ENCODE peak calls at places on chromosomes 13 and 19, in ten cellular contexts. One of them, this sample, is unnamed.

GRCh38 chr19:8001651-8001994 is 3.8 kb downstream of the ELAVL1 start:
- DNase-seq in activated T-cell treated with anti-CD3 and anti-CD28 coated beads for 4 hours: no peak
- DNase-seq in GM03348: no peak
- DNase-seq in kidney epithelial cell: no peak
- DNase-seq in NCI-H460: no peak
- DNase-seq in cardiac fibroblast: no peak
- DNase-seq in Calu3: no peak
- DNase-seq in type B pancreatic cell: no peak
- DNase-seq in uterus: no peak
- DNase-seq in NCI-H748 treated with DMSO at 0.1 percent for 48 hours: no peak
- DNase-seq in this sample: no peak

GRCh38 chr19:54449701-54450069 is 686 bp downstream of the LENG8 start:
- DNase-seq in uterus: no peak
- DNase-seq in type B pancreatic cell: no peak
- DNase-seq in NCI-H460: no peak
- DNase-seq in activated T-cell treated with anti-CD3 and anti-CD28 coated beads for 4 hours: peak
- DNase-seq in cardiac fibroblast: peak
- DNase-seq in kidney epithelial cell: no peak
- DNase-seq in NCI-H748 treated with DMSO at 0.1 percent for 48 hours: no peak
- DNase-seq in GM03348: peak
- DNase-seq in Calu3: no peak
- DNase-seq in this sample: no peak

GRCh38 chr19:52343548-52343947 is 7.5 kb downstream of the ZNF610 start:
- DNase-seq in cardiac fibroblast: peak
- DNase-seq in Calu3: no peak
- DNase-seq in activated T-cell treated with anti-CD3 and anti-CD28 coated beads for 4 hours: peak
- DNase-seq in NCI-H460: no peak
- DNase-seq in NCI-H748 treated with DMSO at 0.1 percent for 48 hours: peak
- DNase-seq in uterus: peak
- DNase-seq in GM03348: peak
- DNase-seq in type B pancreatic cell: peak
- DNase-seq in kidney epithelial cell: no peak
- DNase-seq in this sample: peak

GRCh38 chr13:99974939-99975561 is 3.5 kb upstream of the ZIC5 start:
- DNase-seq in kidney epithelial cell: no peak
- DNase-seq in uterus: peak
- DNase-seq in NCI-H460: no peak
- DNase-seq in GM03348: no peak
- DNase-seq in type B pancreatic cell: no peak
- DNase-seq in activated T-cell treated with anti-CD3 and anti-CD28 coated beads for 4 hours: no peak
- DNase-seq in NCI-H748 treated with DMSO at 0.1 percent for 48 hours: no peak
- DNase-seq in Calu3: no peak
- DNase-seq in cardiac fibroblast: no peak
- DNase-seq in this sample: no peak

GRCh38 chr19:10961073-10961762 is 388 bp downstream of the SMARCA4 start:
- DNase-seq in GM03348: no peak
- DNase-seq in activated T-cell treated with anti-CD3 and anti-CD28 coated beads for 4 hours: no peak
- DNase-seq in Calu3: peak
- DNase-seq in cardiac fibroblast: peak
- DNase-seq in kidney epithelial cell: no peak
- DNase-seq in uterus: peak
- DNase-seq in NCI-H460: no peak
- DNase-seq in NCI-H748 treated with DMSO at 0.1 percent for 48 hours: no peak
- DNase-seq in type B pancreatic cell: no peak
- DNase-seq in this sample: no peak

GRCh38 chr19:53977429-53977990 is 13.9 kb upstream of the CACNG6 start:
- DNase-seq in NCI-H748 treated with DMSO at 0.1 percent for 48 hours: peak
- DNase-seq in uterus: peak
- DNase-seq in kidney epithelial cell: peak
- DNase-seq in NCI-H460: peak
- DNase-seq in GM03348: peak
- DNase-seq in type B pancreatic cell: no peak
- DNase-seq in Calu3: peak
- DNase-seq in cardiac fibroblast: peak
- DNase-seq in activated T-cell treated with anti-CD3 and anti-CD28 coated beads for 4 hours: peak
- DNase-seq in this sample: peak

GRCh38 chr19:16342002-16342715 is 17.5 kb downstream of the KLF2 start:
- DNase-seq in uterus: no peak
- DNase-seq in activated T-cell treated with anti-CD3 and anti-CD28 coated beads for 4 hours: no peak
- DNase-seq in kidney epithelial cell: no peak
- DNase-seq in GM03348: peak
- DNase-seq in type B pancreatic cell: no peak
- DNase-seq in cardiac fibroblast: peak
- DNase-seq in NCI-H460: no peak
- DNase-seq in NCI-H748 treated with DMSO at 0.1 percent for 48 hours: no peak
- DNase-seq in Calu3: no peak
- DNase-seq in this sample: no peak

GRCh38 chr13:76854894-76855293 is 31.3 kb downstream of the KCTD12 start:
- DNase-seq in NCI-H748 treated with DMSO at 0.1 percent for 48 hours: no peak
- DNase-seq in cardiac fibroblast: peak
- DNase-seq in type B pancreatic cell: no peak
- DNase-seq in Calu3: no peak
- DNase-seq in activated T-cell treated with anti-CD3 and anti-CD28 coated beads for 4 hours: no peak
- DNase-seq in NCI-H460: no peak
- DNase-seq in kidney epithelial cell: peak
- DNase-seq in GM03348: peak
- DNase-seq in uterus: no peak
- DNase-seq in this sample: no peak

GRCh38 chr19:30783212-30783611 is 411.0 kb downstream of the ZNF536 start:
- DNase-seq in GM03348: no peak
- DNase-seq in NCI-H460: no peak
- DNase-seq in kidney epithelial cell: no peak
- DNase-seq in uterus: no peak
- DNase-seq in cardiac fibroblast: no peak
- DNase-seq in type B pancreatic cell: no peak
- DNase-seq in NCI-H748 treated with DMSO at 0.1 percent for 48 hours: no peak
- DNase-seq in Calu3: no peak
- DNase-seq in activated T-cell treated with anti-CD3 and anti-CD28 coated beads for 4 hours: no peak
- DNase-seq in this sample: no peak

GRCh38 chr13:83907196-83907989 is 25.1 kb upstream of the SLITRK1 start:
- DNase-seq in kidney epithelial cell: no peak
- DNase-seq in type B pancreatic cell: no peak
- DNase-seq in uterus: no peak
- DNase-seq in NCI-H460: no peak
- DNase-seq in cardiac fibroblast: no peak
- DNase-seq in activated T-cell treated with anti-CD3 and anti-CD28 coated beads for 4 hours: no peak
- DNase-seq in GM03348: no peak
- DNase-seq in Calu3: no peak
- DNase-seq in NCI-H748 treated with DMSO at 0.1 percent for 48 hours: no peak
- DNase-seq in this sample: no peak

GRCh38 chr13:73722120-73722519 is 412.1 kb downstream of the KLF12 start:
- DNase-seq in type B pancreatic cell: no peak
- DNase-seq in cardiac fibroblast: peak
- DNase-seq in GM03348: peak
- DNase-seq in NCI-H460: no peak
- DNase-seq in Calu3: no peak
- DNase-seq in kidney epithelial cell: peak
- DNase-seq in NCI-H748 treated with DMSO at 0.1 percent for 48 hours: no peak
- DNase-seq in activated T-cell treated with anti-CD3 and anti-CD28 coated beads for 4 hours: no peak
- DNase-seq in uterus: no peak
- DNase-seq in this sample: no peak

GRCh38 chr13:26721251-26721939 is 39.2 kb downstream of the GPR12 start:
- DNase-seq in GM03348: no peak
- DNase-seq in kidney epithelial cell: no peak
- DNase-seq in NCI-H748 treated with DMSO at 0.1 percent for 48 hours: peak
- DNase-seq in NCI-H460: no peak
- DNase-seq in Calu3: no peak
- DNase-seq in type B pancreatic cell: peak
- DNase-seq in activated T-cell treated with anti-CD3 and anti-CD28 coated beads for 4 hours: peak
- DNase-seq in cardiac fibroblast: no peak
- DNase-seq in uterus: no peak
- DNase-seq in this sample: no peak

GRCh38 chr13:76852991-76853390 is 33.2 kb downstream of the KCTD12 start:
- DNase-seq in kidney epithelial cell: peak
- DNase-seq in cardiac fibroblast: peak
- DNase-seq in NCI-H460: no peak
- DNase-seq in GM03348: peak
- DNase-seq in uterus: peak
- DNase-seq in type B pancreatic cell: no peak
- DNase-seq in Calu3: peak
- DNase-seq in activated T-cell treated with anti-CD3 and anti-CD28 coated beads for 4 hours: no peak
- DNase-seq in NCI-H748 treated with DMSO at 0.1 percent for 48 hours: no peak
- DNase-seq in this sample: no peak

GRCh38 chr13:39039033-39039432 is 777 bp downstream of the NHLRC3 start:
- DNase-seq in GM03348: no peak
- DNase-seq in activated T-cell treated with anti-CD3 and anti-CD28 coated beads for 4 hours: no peak
- DNase-seq in type B pancreatic cell: no peak
- DNase-seq in Calu3: no peak
- DNase-seq in cardiac fibroblast: no peak
- DNase-seq in NCI-H460: no peak
- DNase-seq in NCI-H748 treated with DMSO at 0.1 percent for 48 hours: no peak
- DNase-seq in kidney epithelial cell: no peak
- DNase-seq in uterus: no peak
- DNase-seq in this sample: no peak

GRCh38 chr19:519449-519865 is 12.1 kb upstream of the CDC34 start:
- DNase-seq in kidney epithelial cell: no peak
- DNase-seq in type B pancreatic cell: no peak
- DNase-seq in NCI-H460: no peak
- DNase-seq in GM03348: no peak
- DNase-seq in Calu3: no peak
- DNase-seq in activated T-cell treated with anti-CD3 and anti-CD28 coated beads for 4 hours: no peak
- DNase-seq in NCI-H748 treated with DMSO at 0.1 percent for 48 hours: no peak
- DNase-seq in uterus: no peak
- DNase-seq in cardiac fibroblast: no peak
- DNase-seq in this sample: no peak

GRCh38 chr13:98315902-98316301 is 138.8 kb upstream of the RNF113B start:
- DNase-seq in kidney epithelial cell: no peak
- DNase-seq in Calu3: no peak
- DNase-seq in type B pancreatic cell: no peak
- DNase-seq in NCI-H460: no peak
- DNase-seq in GM03348: no peak
- DNase-seq in uterus: no peak
- DNase-seq in activated T-cell treated with anti-CD3 and anti-CD28 coated beads for 4 hours: no peak
- DNase-seq in NCI-H748 treated with DMSO at 0.1 percent for 48 hours: no peak
- DNase-seq in cardiac fibroblast: no peak
- DNase-seq in this sample: no peak

GRCh38 chr19:42228640-42229039 is 8.5 kb downstream of the ZNF526 start:
- DNase-seq in cardiac fibroblast: no peak
- DNase-seq in NCI-H748 treated with DMSO at 0.1 percent for 48 hours: no peak
- DNase-seq in GM03348: no peak
- DNase-seq in NCI-H460: no peak
- DNase-seq in type B pancreatic cell: no peak
- DNase-seq in Calu3: no peak
- DNase-seq in activated T-cell treated with anti-CD3 and anti-CD28 coated beads for 4 hours: no peak
- DNase-seq in uterus: no peak
- DNase-seq in kidney epithelial cell: no peak
- DNase-seq in this sample: no peak

GRCh38 chr19:30606114-30607050 is 234.2 kb downstream of the ZNF536 start:
- DNase-seq in NCI-H748 treated with DMSO at 0.1 percent for 48 hours: no peak
- DNase-seq in Calu3: no peak
- DNase-seq in GM03348: no peak
- DNase-seq in uterus: no peak
- DNase-seq in type B pancreatic cell: no peak
- DNase-seq in NCI-H460: no peak
- DNase-seq in kidney epithelial cell: no peak
- DNase-seq in activated T-cell treated with anti-CD3 and anti-CD28 coated beads for 4 hours: no peak
- DNase-seq in cardiac fibroblast: no peak
- DNase-seq in this sample: no peak

GRCh38 chr13:98650376-98651107 is 73.6 kb upstream of the STK24 start:
- DNase-seq in GM03348: no peak
- DNase-seq in uterus: no peak
- DNase-seq in activated T-cell treated with anti-CD3 and anti-CD28 coated beads for 4 hours: no peak
- DNase-seq in kidney epithelial cell: no peak
- DNase-seq in type B pancreatic cell: no peak
- DNase-seq in NCI-H460: no peak
- DNase-seq in Calu3: peak
- DNase-seq in NCI-H748 treated with DMSO at 0.1 percent for 48 hours: no peak
- DNase-seq in cardiac fibroblast: no peak
- DNase-seq in this sample: no peak

GRCh38 chr19:8251025-8251472 is 41.9 kb downstream of the CERS4 start:
- DNase-seq in activated T-cell treated with anti-CD3 and anti-CD28 coated beads for 4 hours: no peak
- DNase-seq in NCI-H460: no peak
- DNase-seq in NCI-H748 treated with DMSO at 0.1 percent for 48 hours: no peak
- DNase-seq in Calu3: peak
- DNase-seq in kidney epithelial cell: no peak
- DNase-seq in cardiac fibroblast: peak
- DNase-seq in type B pancreatic cell: no peak
- DNase-seq in GM03348: peak
- DNase-seq in uterus: peak
- DNase-seq in this sample: no peak

GRCh38 chr13:31867709-31868108 is 128.4 kb downstream of the RXFP2 start:
- DNase-seq in GM03348: no peak
- DNase-seq in activated T-cell treated with anti-CD3 and anti-CD28 coated beads for 4 hours: no peak
- DNase-seq in kidney epithelial cell: no peak
- DNase-seq in cardiac fibroblast: no peak
- DNase-seq in Calu3: no peak
- DNase-seq in uterus: no peak
- DNase-seq in NCI-H748 treated with DMSO at 0.1 percent for 48 hours: no peak
- DNase-seq in type B pancreatic cell: no peak
- DNase-seq in NCI-H460: no peak
- DNase-seq in this sample: no peak

GRCh38 chr13:45370922-45371406 is 30.0 kb upstream of the TPT1 start:
- DNase-seq in Calu3: no peak
- DNase-seq in GM03348: peak
- DNase-seq in uterus: peak
- DNase-seq in kidney epithelial cell: peak
- DNase-seq in cardiac fibroblast: peak
- DNase-seq in NCI-H748 treated with DMSO at 0.1 percent for 48 hours: peak
- DNase-seq in NCI-H460: peak
- DNase-seq in type B pancreatic cell: peak
- DNase-seq in activated T-cell treated with anti-CD3 and anti-CD28 coated beads for 4 hours: peak
- DNase-seq in this sample: peak

GRCh38 chr13:74575729-74576125 is 441.5 kb upstream of the KLF12 start:
- DNase-seq in NCI-H460: no peak
- DNase-seq in type B pancreatic cell: peak
- DNase-seq in activated T-cell treated with anti-CD3 and anti-CD28 coated beads for 4 hours: peak
- DNase-seq in NCI-H748 treated with DMSO at 0.1 percent for 48 hours: no peak
- DNase-seq in uterus: peak
- DNase-seq in kidney epithelial cell: no peak
- DNase-seq in cardiac fibroblast: peak
- DNase-seq in Calu3: no peak
- DNase-seq in GM03348: peak
- DNase-seq in this sample: peak

GRCh38 chr13:60282708-60283107 is 114.3 kb upstream of the TDRD3 start:
- DNase-seq in activated T-cell treated with anti-CD3 and anti-CD28 coated beads for 4 hours: no peak
- DNase-seq in kidney epithelial cell: no peak
- DNase-seq in Calu3: no peak
- DNase-seq in NCI-H748 treated with DMSO at 0.1 percent for 48 hours: peak
- DNase-seq in type B pancreatic cell: no peak
- DNase-seq in uterus: no peak
- DNase-seq in cardiac fibroblast: no peak
- DNase-seq in NCI-H460: no peak
- DNase-seq in GM03348: no peak
- DNase-seq in this sample: no peak

GRCh38 chr13:30978981-30979956 is 46.8 kb downstream of the TEX26 start:
- DNase-seq in cardiac fibroblast: peak
- DNase-seq in GM03348: no peak
- DNase-seq in Calu3: peak
- DNase-seq in NCI-H748 treated with DMSO at 0.1 percent for 48 hours: peak
- DNase-seq in type B pancreatic cell: no peak
- DNase-seq in NCI-H460: peak
- DNase-seq in activated T-cell treated with anti-CD3 and anti-CD28 coated beads for 4 hours: peak
- DNase-seq in uterus: no peak
- DNase-seq in kidney epithelial cell: no peak
- DNase-seq in this sample: no peak

GRCh38 chr13:27174766-27175455 is 3.3 kb upstream of the USP12 start:
- DNase-seq in type B pancreatic cell: no peak
- DNase-seq in activated T-cell treated with anti-CD3 and anti-CD28 coated beads for 4 hours: no peak
- DNase-seq in NCI-H748 treated with DMSO at 0.1 percent for 48 hours: no peak
- DNase-seq in Calu3: no peak
- DNase-seq in uterus: no peak
- DNase-seq in kidney epithelial cell: no peak
- DNase-seq in cardiac fibroblast: peak
- DNase-seq in NCI-H460: no peak
- DNase-seq in GM03348: no peak
- DNase-seq in this sample: no peak

GRCh38 chr19:48962029-48962848 is 2.9 kb upstream of the FTL start:
- DNase-seq in activated T-cell treated with anti-CD3 and anti-CD28 coated beads for 4 hours: no peak
- DNase-seq in kidney epithelial cell: no peak
- DNase-seq in NCI-H460: peak
- DNase-seq in cardiac fibroblast: peak
- DNase-seq in type B pancreatic cell: no peak
- DNase-seq in uterus: no peak
- DNase-seq in GM03348: peak
- DNase-seq in Calu3: peak
- DNase-seq in NCI-H748 treated with DMSO at 0.1 percent for 48 hours: no peak
- DNase-seq in this sample: no peak

GRCh38 chr19:16462757-16463250 is 9.0 kb downstream of the EPS15L1 start:
- DNase-seq in uterus: no peak
- DNase-seq in Calu3: no peak
- DNase-seq in kidney epithelial cell: no peak
- DNase-seq in type B pancreatic cell: no peak
- DNase-seq in cardiac fibroblast: no peak
- DNase-seq in activated T-cell treated with anti-CD3 and anti-CD28 coated beads for 4 hours: no peak
- DNase-seq in GM03348: no peak
- DNase-seq in NCI-H460: no peak
- DNase-seq in NCI-H748 treated with DMSO at 0.1 percent for 48 hours: no peak
- DNase-seq in this sample: no peak